ENCODE peak calls at places on chromosomes 12 and 14, in eight cellular contexts. U, W, X, A, B, Z, M and Y are unnamed samples.

GRCh38 chr14:81728447-81728846 is 194.8 kb upstream of the SEL1L start:
- DNase-seq in U (no peak), W (no peak), X (no peak), A (no peak), B (peak), Z (no peak), M (no peak), Y (no peak)

GRCh38 chr14:106044949-106045596 is 518.7 kb downstream of the TMEM121 start:
- DNase-seq in U (peak), W (peak), X (peak), A (peak), B (peak), Z (peak), M (peak), Y (peak)

GRCh38 chr12:49540229-49541139 is 1.7 kb downstream of the KCNH3 start:
- DNase-seq in U (no peak), W (no peak), X (no peak), A (no peak), B (no peak), Z (no peak), M (no peak), Y (no peak)

GRCh38 chr14:90290612-90291011 is 34.3 kb downstream of the PSMC1 start:
- DNase-seq in U (no peak), W (no peak), X (no peak), A (no peak), B (no peak), Z (peak), M (no peak), Y (no peak)

GRCh38 chr12:1798734-1799067 is 21.7 kb upstream of the LRTM2 start:
- DNase-seq in U (no peak), W (no peak), X (no peak), A (no peak), B (no peak), Z (no peak), M (no peak), Y (no peak)

GRCh38 chr12:93098077-93098476 is 169.0 kb upstream of the EEA1 start:
- DNase-seq in U (peak), W (peak), X (peak), A (peak), B (peak), Z (peak), M (peak), Y (peak)

GRCh38 chr14:42715316-42715715 is 1108.6 kb downstream of the LRFN5 start:
- DNase-seq in U (no peak), W (no peak), X (no peak), A (no peak), B (peak), Z (no peak), M (no peak), Y (no peak)

GRCh38 chr12:47388712-47389111 is 309.0 kb upstream of the AMIGO2 start:
- DNase-seq in U (no peak), W (no peak), X (no peak), A (no peak), B (no peak), Z (peak), M (no peak), Y (no peak)

GRCh38 chr12:34392741-34393085 is 370.4 kb downstream of the ALG10 start:
- DNase-seq in U (no peak), W (no peak), X (peak), A (no peak), B (no peak), Z (no peak), M (no peak), Y (peak)

GRCh38 chr14:65203574-65203973 is 101.3 kb upstream of the MAX start:
- DNase-seq in U (no peak), W (no peak), X (no peak), A (no peak), B (no peak), Z (no peak), M (no peak), Y (no peak)

GRCh38 chr14:45742187-45742586 is 489.2 kb upstream of the MIS18BP1 start:
- DNase-seq in U (no peak), W (no peak), X (no peak), A (no peak), B (no peak), Z (no peak), M (no peak), Y (no peak)

GRCh38 chr14:38238332-38238731 is 17.6 kb downstream of the CLEC14A start:
- DNase-seq in U (no peak), W (no peak), X (no peak), A (no peak), B (peak), Z (no peak), M (no peak), Y (no peak)

GRCh38 chr12:117042171-117042809 is 56.9 kb downstream of the TESC start:
- DNase-seq in U (no peak), W (no peak), X (no peak), A (no peak), B (no peak), Z (no peak), M (peak), Y (peak)